ENCODE peak calls at places on chromosome 9, in eight cellular contexts. P, L, O, W, S, Q, Y and F are unnamed samples.

GRCh38 chr9:129487307-129487657 is 133.6 kb downstream of the C9orf50 start:
- DNase-seq in Q (no peak), L (no peak), P (no peak), S (no peak), W (no peak), O (no peak), Y (peak; percentile 35), F (no peak)

GRCh38 chr9:89116064-89116817 is 62.4 kb downstream of the SHC3 start:
- DNase-seq in Q (no peak), W (no peak), O (no peak), P (no peak), L (no peak), S (no peak), Y (no peak), F (no peak)

GRCh38 chr9:75432386-75432785 is 344.1 kb downstream of the OSTF1 start:
- DNase-seq in S (no peak), P (no peak), L (no peak), Y (no peak), O (no peak), W (peak; percentile 69), Q (no peak), F (no peak)

GRCh38 chr9:119675951-119676350 is 306.7 kb upstream of the BRINP1 start:
- DNase-seq in O (no peak), W (no peak), Q (no peak), L (no peak), S (no peak), P (no peak), Y (no peak), F (no peak)

GRCh38 chr9:131739192-131739961 is 499 bp downstream of the RAPGEF1 start:
- DNase-seq in W (no peak), O (no peak), Q (no peak), P (peak; percentile 93), L (no peak), S (peak; percentile 74), Y (peak; percentile 44), F (peak; percentile 67)

GRCh38 chr9:79512251-79512650 is 59.5 kb upstream of the TLE4 start:
- DNase-seq in Q (no peak), S (no peak), W (no peak), O (no peak), L (no peak), P (no peak), Y (no peak), F (no peak)

GRCh38 chr9:14985419-14985818 is 75.2 kb upstream of the FREM1 start:
- DNase-seq in W (no peak), O (no peak), Y (no peak), Q (no peak), S (no peak), P (no peak), L (no peak), F (no peak)

GRCh38 chr9:130444565-130445221 is at the start of gene ASS1:
- DNase-seq in S (peak; percentile 89), Y (peak; percentile 73), Q (no peak), W (peak; percentile 21), O (no peak), P (no peak), L (peak; percentile 73), F (peak; percentile 43)

GRCh38 chr9:96327694-96328352 is 25.8 kb upstream of the HSD17B3 start:
- DNase-seq in O (peak; percentile 8), Y (no peak), W (peak; percentile 94), S (peak; percentile 53), Q (peak; percentile 54), L (peak; percentile 42), P (no peak), F (peak; percentile 18)

GRCh38 chr9:114621975-114622609 is 11.0 kb downstream of the TMEM268 start:
- DNase-seq in Y (peak; percentile 47), L (no peak), Q (no peak), O (no peak), S (no peak), P (no peak), W (no peak), F (no peak)

GRCh38 chr9:134909511-134910105 is 8.1 kb downstream of the FCN1 start:
- DNase-seq in S (no peak), W (no peak), Y (peak; percentile 10), Q (no peak), L (no peak), P (no peak), O (no peak), F (no peak)

GRCh38 chr9:6902423-6902822 is 144.7 kb downstream of the KDM4C start:
- DNase-seq in Y (no peak), L (no peak), S (peak; percentile 56), O (no peak), W (no peak), Q (no peak), P (no peak), F (no peak)

GRCh38 chr9:35814841-35815543 is at the start of gene HINT2:
- DNase-seq in L (peak; percentile 96), P (peak; percentile 98), W (peak; percentile 95), Q (peak; percentile 96), O (peak; percentile 95), S (peak; percentile 94), Y (peak; percentile 92), F (peak; percentile 98)

GRCh38 chr9:35813434-35814105 is 1.3 kb downstream of the HINT2 start:
- DNase-seq in O (no peak), Y (no peak), S (peak; percentile 21), P (no peak), L (no peak), W (no peak), Q (no peak), F (peak; percentile 58)

GRCh38 chr9:35814106-35814840 is 569 bp downstream of the HINT2 start:
- DNase-seq in Q (no peak), O (no peak), S (peak; percentile 72), W (peak; percentile 49), Y (peak; percentile 73), L (peak; percentile 36), P (peak; percentile 92), F (peak; percentile 81)

GRCh38 chr9:35811364-35812024 is 568 bp downstream of the SPAG8 start:
- DNase-seq in Q (no peak), Y (peak; percentile 56), L (no peak), S (no peak), W (peak; percentile 23), P (no peak), O (no peak), F (no peak)

DNA sequence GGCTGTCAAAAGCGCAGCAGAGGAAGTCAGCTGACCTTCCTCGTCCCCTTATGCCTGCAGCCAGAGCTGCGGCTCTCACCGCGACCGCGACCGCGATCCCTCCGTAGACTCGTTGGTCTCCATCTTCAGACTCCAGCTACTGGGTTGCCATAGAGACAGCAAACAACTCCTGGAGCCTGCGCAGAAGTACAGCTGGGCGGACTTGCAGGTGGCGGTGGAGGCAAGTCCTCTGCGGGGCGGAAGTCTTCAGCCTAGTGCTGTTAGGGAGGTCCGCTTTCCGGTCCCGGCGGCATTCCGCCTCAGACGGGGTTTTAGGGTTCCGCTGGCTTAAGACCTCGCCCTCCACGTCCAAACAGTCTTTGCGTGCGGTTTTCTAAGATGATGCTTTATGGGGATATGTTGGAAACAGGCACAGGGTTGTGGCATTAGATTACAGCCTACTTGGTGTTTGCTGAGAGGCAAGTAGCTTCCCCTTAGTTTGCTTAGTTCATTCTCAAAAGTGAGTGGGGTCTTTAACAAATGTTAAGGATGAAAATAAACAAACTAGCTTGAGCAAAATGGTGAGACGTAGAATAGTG is at the start of gene SPAG8:
- DNase-seq in Q (peak; percentile 93), S (peak; percentile 95), W (peak; percentile 87), L (peak; percentile 91), P (peak; percentile 98), O (peak; percentile 90), Y (peak; percentile 92), F (peak; percentile 96)
- TF ChIP-seq POLR2A in Q (no peak), S (no peak), W (peak; percentile 50), L (peak; percentile 26), P (peak; percentile 6), O (peak; percentile 52), Y (peak; percentile 14), F (peak; percentile 48)

GRCh38 chr9:91420471-91421021 is 3.1 kb downstream of the NFIL3 start:
- DNase-seq in L (peak; percentile 3), Y (no peak), S (no peak), W (no peak), Q (peak; percentile 17), P (no peak), O (no peak), F (no peak)

GRCh38 chr9:91422832-91423711 is 560 bp downstream of the NFIL3 start:
- DNase-seq in S (peak; percentile 72), L (peak; percentile 79), Q (peak; percentile 73), W (peak; percentile 91), O (no peak), Y (peak; percentile 76), P (peak; percentile 90), F (peak; percentile 79)

GRCh38 chr9:91421022-91421765 is 2.4 kb downstream of the NFIL3 start:
- DNase-seq in W (no peak), O (no peak), P (peak; percentile 86), L (peak; percentile 29), S (no peak), Y (peak; percentile 67), Q (peak; percentile 17), F (peak; percentile 57)

GRCh38 chr9:91423785-91424402 is at the start of gene NFIL3:
- DNase-seq in W (peak; percentile 65), Y (peak; percentile 89), P (peak; percentile 96), S (peak; percentile 83), O (no peak), Q (peak; percentile 64), L (peak; percentile 82), F (peak; percentile 91)

GRCh38 chr9:91421987-91422765 is 1.5 kb downstream of the NFIL3 start:
- DNase-seq in P (no peak), Q (peak; percentile 16), S (no peak), L (peak; percentile 13), Y (peak; percentile 53), O (no peak), W (peak; percentile 37), F (peak; percentile 45)
- TF ChIP-seq POLR2A in P (no peak), Q (no peak), S (no peak), L (peak; percentile 14), Y (no peak), O (no peak), W (no peak), F (no peak)

GRCh38 chr9:37163299-37163698 is 42.9 kb downstream of the ZCCHC7 start:
- DNase-seq in Q (no peak), O (no peak), Y (no peak), S (no peak), P (no peak), L (no peak), W (no peak), F (no peak)
- TF ChIP-seq POLR2A in Q (no peak), O (no peak), Y (no peak), S (no peak), P (no peak), L (no peak), W (no peak), F (no peak)

GRCh38 chr9:136544549-136545064 is 1.2 kb downstream of the NOTCH1 start:
- DNase-seq in P (peak; percentile 95), Y (no peak), Q (no peak), W (no peak), O (no peak), L (peak; percentile 71), S (peak; percentile 38), F (no peak)

GRCh38 chr9:136546697-136547481 is 1.0 kb upstream of the NOTCH1 start:
- DNase-seq in O (no peak), Y (peak; percentile 77), S (peak; percentile 66), P (no peak), L (peak; percentile 83), Q (peak; percentile 72), W (no peak), F (no peak)

GRCh38 chr9:136545065-136545965 is 533 bp downstream of the NOTCH1 start:
- DNase-seq in L (no peak), S (peak; percentile 37), Q (no peak), W (no peak), P (peak; percentile 93), O (no peak), Y (no peak), F (no peak)

GRCh38 chr9:136547508-136548215 is 1.8 kb upstream of the NOTCH1 start:
- DNase-seq in S (no peak), O (no peak), Y (no peak), L (no peak), Q (no peak), W (no peak), P (no peak), F (no peak)

GRCh38 chr9:136545966-136546696 is at the start of gene NOTCH1:
- DNase-seq in P (peak; percentile 99), S (peak; percentile 96), Y (peak; percentile 87), O (peak; percentile 80), W (peak; percentile 69), Q (peak; percentile 89), L (peak; percentile 91), F (peak; percentile 78)
- TF ChIP-seq POLR2A in P (peak; percentile 65), S (peak; percentile 24), Y (peak; percentile 26), O (peak; percentile 80), W (peak; percentile 64), Q (no peak), L (peak; percentile 76), F (no peak)